ENCODE peak calls at places on chromosomes 6 and 20, in seven cellular contexts. B is A673, N is endothelial cell of umbilical vein, W is fibroblast of the aortic adventitia, H is HFFc6, Y is RWPE1, O is cardiac muscle cell. L is an unnamed sample.

GRCh38 chr6:73556796-73557195 is 36.0 kb upstream of the EEF1A1 start:
- DNase-seq in N (no peak), Y (no peak), H (no peak), W (no peak), O (no peak), B (no peak), L (no peak)

GRCh38 chr6:170221052-170221752 is 69.7 kb downstream of the DLL1 start:
- DNase-seq in N (no peak), B (no peak), H (no peak), Y (no peak), W (no peak), O (no peak), L (no peak)

GRCh38 chr6:15317934-15318902 is 72.3 kb downstream of the JARID2 start:
- DNase-seq in N (no peak), Y (no peak), B (peak; percentile 52), H (no peak), W (no peak), O (no peak), L (no peak)

GRCh38 chr6:111276335-111276734 is 189.0 kb downstream of the SLC16A10 start:
- DNase-seq in B (no peak), H (no peak), N (no peak), Y (no peak), W (no peak), O (peak; percentile 54), L (no peak)

GRCh38 chr6:145075425-145075824 is 659.9 kb downstream of the EPM2A start:
- DNase-seq in Y (no peak), B (no peak), N (no peak), H (no peak), O (no peak), W (no peak), L (no peak)

GRCh38 chr20:40826699-40827098 is 137.7 kb upstream of the MAFB start:
- DNase-seq in O (no peak), Y (no peak), W (no peak), H (no peak), B (no peak), N (no peak), L (no peak)

GRCh38 chr20:20150241-20150640 is 97.9 kb downstream of the CFAP61 start:
- DNase-seq in Y (no peak), O (no peak), B (no peak), W (no peak), N (no peak), H (no peak), L (no peak)

GRCh38 chr6:112626468-112627082 is 279.4 kb downstream of the RFPL4B start:
- DNase-seq in Y (no peak), O (peak; percentile 60), N (no peak), H (peak; percentile 58), B (no peak), W (peak; percentile 48), L (peak; percentile 72)

GRCh38 chr6:55916188-55916587 is 40.8 kb upstream of the BMP5 start:
- DNase-seq in Y (no peak), B (peak; percentile 71), O (peak; percentile 24), W (peak; percentile 32), N (no peak), H (peak; percentile 31), L (no peak)

GRCh38 chr20:49890651-49891361 is 24.5 kb downstream of the SPATA2 start:
- DNase-seq in N (peak; percentile 20), B (no peak), H (no peak), O (no peak), W (no peak), Y (no peak), L (no peak)

GRCh38 chr6:124819340-124819739 is 142.9 kb upstream of the RNF217 start:
- DNase-seq in O (no peak), H (no peak), B (no peak), Y (no peak), W (no peak), N (no peak), L (no peak)

GRCh38 chr20:20518263-20518662 is 150.4 kb downstream of the INSM1 start:
- DNase-seq in W (no peak), B (no peak), H (no peak), N (no peak), Y (no peak), O (no peak), L (no peak)

GRCh38 chr20:38633577-38634093 is 32.0 kb downstream of the ARHGAP40 start:
- DNase-seq in W (peak; percentile 36), N (peak; percentile 47), H (peak; percentile 45), B (peak; percentile 74), Y (peak; percentile 88), O (peak; percentile 51), L (no peak)

GRCh38 chr6:84052204-84052882 is 18.8 kb downstream of the MRAP2 start:
- DNase-seq in W (peak; percentile 53), N (peak; percentile 70), O (peak; percentile 82), Y (peak; percentile 26), B (peak; percentile 88), H (peak; percentile 24), L (no peak)

GRCh38 chr6:134739299-134740090 is 210.4 kb downstream of the ALDH8A1 start:
- DNase-seq in O (peak; percentile 53), Y (peak; percentile 51), W (peak; percentile 30), H (no peak), B (no peak), N (peak; percentile 14), L (no peak)

GRCh38 chr20:37298190-37298939 is 8.9 kb downstream of the MANBAL start:
- DNase-seq in B (no peak), N (no peak), Y (no peak), O (peak; percentile 67), H (peak; percentile 55), W (peak; percentile 74), L (no peak)

GRCh38 chr6:121651420-121651819 is 216.0 kb downstream of the GJA1 start:
- DNase-seq in W (no peak), B (no peak), N (peak; percentile 96), Y (no peak), O (peak; percentile 21), H (no peak), L (no peak)

GRCh38 chr6:164897523-164898094 is 411.8 kb downstream of the C6orf118 start:
- DNase-seq in B (peak; percentile 14), H (no peak), N (no peak), Y (no peak), W (no peak), O (no peak), L (no peak)
- TF ChIP-seq CTCF in B (peak; percentile 52), H (no peak), N (no peak), Y (no peak), W (no peak), O (no peak), L (no peak)

GRCh38 chr6:118650500-118651281 is 700 bp downstream of the CEP85L start:
- DNase-seq in O (peak; percentile 55), H (peak; percentile 8), B (peak; percentile 42), W (peak; percentile 56), N (no peak), Y (peak; percentile 31), L (no peak)

GRCh38 chr6:118652051-118652699 is 784 bp upstream of the CEP85L start:
- DNase-seq in B (no peak), Y (no peak), N (no peak), W (no peak), H (no peak), O (no peak), L (no peak)

GRCh38 chr6:118649918-118650499 is 1.4 kb downstream of the CEP85L start:
- DNase-seq in H (no peak), B (no peak), N (peak; percentile 67), W (no peak), O (peak; percentile 10), Y (no peak), L (no peak)

GRCh38 chr6:118648866-118649554 is 2.4 kb downstream of the CEP85L start:
- DNase-seq in H (no peak), W (peak; percentile 21), Y (no peak), O (no peak), B (no peak), N (peak; percentile 9), L (no peak)

GRCh38 chr6:118651282-118652050 is at the start of gene CEP85L:
- DNase-seq in H (peak; percentile 79), B (peak; percentile 96), N (peak; percentile 90), W (peak; percentile 81), Y (peak; percentile 85), O (peak; percentile 94), L (peak; percentile 70)
- TF ChIP-seq CTCF in H (no peak), B (no peak), N (no peak), W (no peak), Y (no peak), O (no peak), L (no peak)

GRCh38 chr20:59743308-59743707 is 139.0 kb downstream of the PHACTR3 start:
- DNase-seq in W (no peak), Y (no peak), H (no peak), N (no peak), O (no peak), B (no peak), L (no peak)

GRCh38 chr20:59745201-59745600 is 140.9 kb downstream of the PHACTR3 start:
- DNase-seq in N (no peak), B (no peak), Y (no peak), W (no peak), H (no peak), O (no peak), L (no peak)

GRCh38 chr20:59742351-59743095 is 138.2 kb downstream of the PHACTR3 start:
- DNase-seq in N (no peak), H (no peak), W (no peak), Y (no peak), O (no peak), B (no peak), L (no peak)

GRCh38 chr20:59744756-59745155 is 140.4 kb downstream of the PHACTR3 start:
- DNase-seq in Y (no peak), O (no peak), B (no peak), W (no peak), H (no peak), N (no peak), L (no peak)

DNA sequence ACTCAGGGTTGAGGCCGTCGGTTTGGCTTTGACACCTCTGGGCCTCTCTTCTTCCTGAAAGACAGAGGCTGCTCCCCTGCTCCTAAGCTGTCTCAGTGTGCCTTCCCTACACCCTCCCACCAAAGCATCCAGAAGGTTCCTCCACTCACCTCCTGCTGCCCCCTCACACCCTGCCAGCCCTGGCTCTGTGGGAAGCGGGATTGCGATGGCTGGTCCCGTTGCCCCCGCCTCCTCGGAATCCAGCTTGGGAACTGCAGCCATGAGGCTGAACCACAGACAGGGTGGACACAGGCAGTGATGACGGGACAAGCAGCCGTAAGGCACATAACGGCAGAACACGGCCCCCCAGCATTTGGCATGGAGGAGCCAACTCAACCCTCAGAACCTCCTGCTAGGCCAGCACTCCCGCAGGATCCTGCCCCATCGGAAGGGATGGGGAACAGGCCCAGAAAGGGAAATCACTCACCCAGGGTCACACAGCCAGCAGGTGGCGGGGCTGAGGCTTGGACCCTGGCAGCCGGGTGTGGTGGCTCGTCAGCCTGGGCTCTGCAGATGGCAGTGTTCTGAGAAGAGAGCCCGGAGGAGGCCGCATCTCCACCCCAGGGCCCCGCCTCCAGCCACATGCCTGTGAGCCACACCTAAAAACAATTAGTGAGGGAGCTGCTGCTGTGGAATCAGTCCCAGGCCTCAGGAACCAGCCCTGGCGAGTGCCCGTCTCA is 139.6 kb downstream of the PHACTR3 start:
- DNase-seq in H (no peak), B (peak; percentile 5), W (no peak), Y (peak; percentile 48), O (no peak), N (no peak), L (no peak)
- TF ChIP-seq CTCF in H (no peak), B (peak; percentile 16), W (no peak), Y (no peak), O (no peak), N (no peak), L (no peak)

GRCh38 chr20:35664544-35665206 is at the start of the genes CPNE1 and RBM12:
- DNase-seq in O (peak; percentile 94), N (peak; percentile 94), W (peak; percentile 93), H (peak; percentile 87), B (peak; percentile 96), Y (peak; percentile 100), L (peak; percentile 83)
- TF ChIP-seq CTCF in O (no peak), N (peak; percentile 6), W (no peak), H (no peak), B (no peak), Y (no peak), L (no peak)

L was measured in AG09319.